ENCODE peak calls at places on chromosome 10, in four cellular contexts. S, G, U and E are unnamed samples.

GRCh38 chr10:90167174-90168064 is 466.0 kb downstream of the KIF20B start:
- DNase-seq in S (peak), G (no peak), U (no peak), E (no peak)

GRCh38 chr10:78966844-78967488 is 101.8 kb upstream of the ZMIZ1 start:
- DNase-seq in S (no peak), G (peak), U (no peak), E (no peak)

GRCh38 chr10:88181902-88182671 is 318.7 kb downstream of the PTEN start:
- DNase-seq in S (no peak), G (no peak), U (no peak), E (no peak)

GRCh38 chr10:18005781-18006456 is 54.2 kb downstream of the SLC39A12 start:
- DNase-seq in S (no peak), G (no peak), U (no peak), E (no peak)

GRCh38 chr10:110171032-110171431 is 36.4 kb upstream of the MXI1 start:
- DNase-seq in S (no peak), G (peak), U (no peak), E (no peak)

GRCh38 chr10:43225787-43226153 is 41.1 kb downstream of the RASGEF1A start:
- DNase-seq in S (no peak), G (peak), U (peak), E (peak)

GRCh38 chr10:101536800-101537199 is 51.3 kb downstream of the POLL start:
- DNase-seq in S (peak), G (no peak), U (no peak), E (no peak)

GRCh38 chr10:122495406-122496340 is 34.3 kb downstream of the HTRA1 start:
- DNase-seq in S (no peak), G (no peak), U (no peak), E (no peak)

GRCh38 chr10:114822771-114823463 is 1.3 kb downstream of the FHIP2A start:
- DNase-seq in S (peak), G (no peak), U (no peak), E (no peak)

GRCh38 chr10:99743841-99744240 is 11.8 kb downstream of the CUTC start:
- DNase-seq in S (no peak), G (no peak), U (no peak), E (no peak)

GRCh38 chr10:59212399-59212798 is 36.0 kb downstream of the PHYHIPL start:
- DNase-seq in S (no peak), G (no peak), U (no peak), E (no peak)

GRCh38 chr10:13953371-13953770 is 366.6 kb downstream of the PRPF18 start:
- DNase-seq in S (no peak), G (no peak), U (no peak), E (no peak)

GRCh38 chr10:6578221-6579192 is 1.6 kb downstream of the PRKCQ start:
- DNase-seq in S (no peak), G (no peak), U (no peak), E (no peak)

GRCh38 chr10:59036311-59037017 is 140.0 kb upstream of the PHYHIPL start:
- DNase-seq in S (no peak), G (no peak), U (no peak), E (no peak)

GRCh38 chr10:88253622-88254021 is 329.5 kb downstream of the RNLS start:
- DNase-seq in S (no peak), G (no peak), U (no peak), E (peak)

GRCh38 chr10:112711366-112711765 is 238.7 kb upstream of the TCF7L2 start:
- DNase-seq in S (no peak), G (no peak), U (no peak), E (no peak)

GRCh38 chr10:6083523-6084475 is 5.0 kb upstream of the RBM17 start:
- DNase-seq in S (no peak), G (no peak), U (no peak), E (no peak)

GRCh38 chr10:31146496-31147219 is 115.0 kb upstream of the ZNF438 start:
- DNase-seq in S (peak), G (no peak), U (peak), E (no peak)

GRCh38 chr10:132398566-132398991 is 1.6 kb downstream of the PWWP2B start:
- DNase-seq in S (no peak), G (peak), U (peak), E (peak)

GRCh38 chr10:89217057-89217990 is 10.2 kb upstream of the CH25H start:
- DNase-seq in S (peak), G (no peak), U (peak), E (peak)

GRCh38 chr10:32169556-32169955 is 113.3 kb upstream of the KIF5B start:
- DNase-seq in S (no peak), G (no peak), U (no peak), E (peak)

GRCh38 chr10:71125749-71126107 is 86.6 kb upstream of the UNC5B start:
- DNase-seq in S (no peak), G (no peak), U (no peak), E (no peak)

GRCh38 chr10:78231930-78232329 is 198.3 kb downstream of the RPS24 start:
- DNase-seq in S (peak), G (no peak), U (peak), E (peak)

GRCh38 chr10:61028861-61029361 is 84.9 kb upstream of the RHOBTB1 start:
- DNase-seq in S (no peak), G (no peak), U (no peak), E (no peak)

GRCh38 chr10:101466016-101466912 is 112.3 kb downstream of the BTRC start:
- DNase-seq in S (no peak), G (no peak), U (no peak), E (no peak)

GRCh38 chr10:102612964-102613275 is 31.4 kb upstream of the TRIM8 start:
- DNase-seq in S (no peak), G (peak), U (peak), E (no peak)

GRCh38 chr10:102540023-102540422 is 36.3 kb downstream of the SUFU start:
- DNase-seq in S (peak), G (no peak), U (no peak), E (no peak)

GRCh38 chr10:81876253-81876731 is 1.3 kb downstream of the NRG3 start:
- DNase-seq in S (no peak), G (peak), U (no peak), E (no peak)

GRCh38 chr10:71796749-71797405 is 23.6 kb upstream of the VSIR start:
- DNase-seq in S (peak), G (no peak), U (no peak), E (no peak)

GRCh38 chr10:85026878-85027467 is 698.6 kb downstream of the CCSER2 start:
- DNase-seq in S (no peak), G (no peak), U (no peak), E (no peak)

GRCh38 chr10:110307805-110308204 is 3.1 kb upstream of the SMNDC1 start:
- DNase-seq in S (no peak), G (no peak), U (no peak), E (no peak)

GRCh38 chr10:29583674-29584073 is 51.1 kb downstream of the SVIL start:
- DNase-seq in S (no peak), G (no peak), U (no peak), E (no peak)

GRCh38 chr10:25063157-25063556 is 46.7 kb downstream of the THNSL1 start:
- DNase-seq in S (no peak), G (no peak), U (no peak), E (no peak)

GRCh38 chr10:92915892-92916291 is 67.6 kb downstream of the EXOC6 start:
- DNase-seq in S (no peak), G (no peak), U (no peak), E (no peak)

DNA sequence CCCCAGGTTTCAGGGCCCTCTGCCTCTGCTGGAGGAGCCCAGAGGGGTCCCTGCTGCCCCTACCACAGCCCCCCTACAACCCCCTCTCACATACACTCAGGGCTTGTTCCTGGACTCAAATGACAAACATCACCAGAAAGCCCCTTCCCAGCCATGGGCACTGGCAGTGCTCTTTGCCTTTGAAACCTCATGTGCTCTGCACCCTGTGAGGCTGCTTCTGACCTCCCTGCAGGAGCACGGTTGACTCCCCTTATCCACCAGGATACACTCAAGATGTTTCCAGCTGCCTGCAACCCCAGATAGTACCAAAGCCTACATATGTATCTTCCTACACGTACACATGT is 3.5 kb upstream of the ADIRF start:
- DNase-seq in S (no peak), G (no peak), U (no peak), E (no peak)
- TF ChIP-seq POLR2A in S (no peak), G (no peak), U (no peak), E (no peak)

GRCh38 chr10:129949411-129950335 is 14.4 kb downstream of the EBF3 start:
- DNase-seq in S (no peak), G (peak), U (peak), E (peak)

GRCh38 chr10:129945031-129945430 is 19.0 kb downstream of the EBF3 start:
- DNase-seq in S (no peak), G (no peak), U (peak), E (no peak)

GRCh38 chr10:129946868-129947267 is 17.2 kb downstream of the EBF3 start:
- DNase-seq in S (no peak), G (peak), U (peak), E (no peak)

GRCh38 chr10:129942936-129943724 is 20.9 kb downstream of the EBF3 start:
- DNase-seq in S (no peak), G (peak), U (peak), E (no peak)

GRCh38 chr10:129945941-129946760 is 17.9 kb downstream of the EBF3 start:
- DNase-seq in S (no peak), G (peak), U (peak), E (no peak)
- H3K4me3 ChIP-seq in S (no peak), G (no peak), U (no peak), E (no peak)

GRCh38 chr10:129955591-129956284 is 8.3 kb downstream of the EBF3 start:
- DNase-seq in S (no peak), G (no peak), U (no peak), E (no peak)
- TF ChIP-seq CTCF in S (no peak), G (no peak), U (no peak), E (no peak)

DNA sequence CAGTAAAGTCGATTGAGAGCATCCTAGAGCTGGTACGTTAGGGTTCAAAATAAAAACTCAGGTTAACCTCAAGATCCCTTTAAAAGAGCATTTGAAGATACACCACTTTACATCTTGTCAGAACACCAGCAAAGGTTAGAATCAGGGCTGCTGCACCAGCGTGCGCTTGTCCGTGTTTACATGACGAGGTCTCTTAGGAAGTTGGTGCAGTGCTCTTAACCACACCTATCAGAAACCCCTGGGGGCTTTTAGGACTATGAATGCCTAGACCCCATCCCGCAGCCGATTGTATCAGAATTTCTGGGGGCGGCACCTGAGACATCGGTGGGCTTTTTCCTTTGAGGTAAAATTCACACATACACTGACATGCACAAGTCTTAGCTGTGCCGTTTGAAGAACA is 97.6 kb downstream of the ZMYND11 start:
- DNase-seq in S (no peak), G (no peak), U (no peak), E (no peak)
- TF ChIP-seq POLR2A in S (no peak), G (no peak), U (no peak), E (no peak)